ENCODE peak calls at places on chromosomes 11 and 22, in four cellular contexts. I, H, K and B are unnamed samples.
A peak's percentile ranks its signal among the peaks of the same experiment; 100 is the strongest.

GRCh38 chr11:20840341-20840740 is 171.0 kb downstream of the NELL1 start:
- DNase-seq in I (no peak), H (no peak), K (no peak), B (no peak)

GRCh38 chr22:49112176-49112575 is 715.5 kb downstream of the BRD1 start:
- DNase-seq in I (no peak), H (no peak), K (no peak), B (no peak)

GRCh38 chr11:40338739-40339138 is 1120.7 kb downstream of the LRRC4C start:
- DNase-seq in I (no peak), H (no peak), K (no peak), B (no peak)

GRCh38 chr22:17201285-17201945 is 17.8 kb downstream of the ADA2 start:
- DNase-seq in I (no peak), H (no peak), K (no peak), B (no peak)

GRCh38 chr11:92123540-92123939 is 101.1 kb upstream of the FAT3 start:
- DNase-seq in I (no peak), H (no peak), K (no peak), B (no peak)

GRCh38 chr11:45468265-45468856 is 182.2 kb upstream of the SYT13 start:
- DNase-seq in I (no peak), H (no peak), K (no peak), B (no peak)

GRCh38 chr11:11552688-11553087 is 69.1 kb downstream of the GALNT18 start:
- DNase-seq in I (no peak), H (no peak), K (no peak), B (no peak)

GRCh38 chr11:16280256-16280682 is 76.1 kb downstream of the SOX6 start:
- DNase-seq in I (no peak), H (no peak), K (peak; percentile 21), B (no peak)

GRCh38 chr11:12418019-12418611 is 40.7 kb downstream of the PARVA start:
- DNase-seq in I (no peak), H (no peak), K (no peak), B (no peak)

GRCh38 chr11:115471367-115471766 is 32.8 kb downstream of the CADM1 start:
- DNase-seq in I (no peak), H (no peak), K (no peak), B (no peak)

GRCh38 chr22:50059185-50059880 is 1.2 kb upstream of the TTLL8 start:
- DNase-seq in I (no peak), H (no peak), K (no peak), B (no peak)

GRCh38 chr11:128365044-128365443 is 222.3 kb downstream of the ETS1 start:
- DNase-seq in I (no peak), H (no peak), K (no peak), B (no peak)

GRCh38 chr11:45264839-45265515 is 21.2 kb downstream of the SYT13 start:
- DNase-seq in I (no peak), H (no peak), K (no peak), B (no peak)

GRCh38 chr11:534197-534591 is 1.2 kb downstream of the HRAS start:
- DNase-seq in I (no peak), H (no peak), K (no peak), B (no peak)

GRCh38 chr11:8381871-8382396 is 118.3 kb upstream of the LMO1 start:
- DNase-seq in I (no peak), H (no peak), K (no peak), B (no peak)

GRCh38 chr11:70521475-70522260 is 123.3 kb downstream of the CTTN start:
- DNase-seq in I (no peak), H (no peak), K (no peak), B (peak; percentile 2)

GRCh38 chr22:46491936-46492335 is 45.5 kb downstream of the CELSR1 start:
- DNase-seq in I (no peak), H (no peak), K (no peak), B (no peak)

GRCh38 chr11:29527391-29527936 is 489.4 kb downstream of the KCNA4 start:
- DNase-seq in I (no peak), H (no peak), K (no peak), B (no peak)

GRCh38 chr11:1020211-1020905 is 16.2 kb downstream of the MUC6 start:
- DNase-seq in I (peak; percentile 16), H (no peak), K (no peak), B (no peak)

GRCh38 chr11:120339394-120339890 is 3.2 kb downstream of the ARHGEF12 start:
- DNase-seq in I (no peak), H (peak; percentile 70), K (no peak), B (no peak)

GRCh38 chr22:25077964-25078363 is 121.7 kb upstream of the CRYBB3 start:
- DNase-seq in I (no peak), H (no peak), K (no peak), B (no peak)

GRCh38 chr11:32448232-32448631 is 12.9 kb upstream of the WT1 start:
- DNase-seq in I (no peak), H (no peak), K (no peak), B (no peak)

GRCh38 chr11:102177974-102178631 is 67.9 kb downstream of the YAP1 start:
- DNase-seq in I (no peak), H (no peak), K (no peak), B (no peak)

GRCh38 chr11:79098096-79098495 is 342.7 kb downstream of the TENM4 start:
- DNase-seq in I (no peak), H (no peak), K (no peak), B (no peak)

GRCh38 chr11:112793416-112793815 is 167.8 kb upstream of the NCAM1 start:
- DNase-seq in I (no peak), H (no peak), K (no peak), B (no peak)

GRCh38 chr11:71263391-71263790 is 11.0 kb upstream of the SHANK2 start:
- DNase-seq in I (no peak), H (no peak), K (no peak), B (no peak)

GRCh38 chr11:106625566-106625965 is 392.7 kb downstream of the GUCY1A2 start:
- DNase-seq in I (no peak), H (no peak), K (no peak), B (no peak)

GRCh38 chr22:40671369-40671768 is 7.9 kb upstream of the MCHR1 start:
- DNase-seq in I (no peak), H (no peak), K (no peak), B (no peak)

GRCh38 chr11:112734207-112734606 is 227.0 kb upstream of the NCAM1 start:
- DNase-seq in I (no peak), H (no peak), K (no peak), B (peak; percentile 13)

GRCh38 chr11:55474321-55474720 is 79.9 kb upstream of the OR4C15 start:
- DNase-seq in I (no peak), H (no peak), K (no peak), B (no peak)
- H3K4me3 ChIP-seq in I (no peak overlapping the region), H (no peak overlapping the region), K (no peak overlapping the region), B (no peak overlapping the region)

DNA sequence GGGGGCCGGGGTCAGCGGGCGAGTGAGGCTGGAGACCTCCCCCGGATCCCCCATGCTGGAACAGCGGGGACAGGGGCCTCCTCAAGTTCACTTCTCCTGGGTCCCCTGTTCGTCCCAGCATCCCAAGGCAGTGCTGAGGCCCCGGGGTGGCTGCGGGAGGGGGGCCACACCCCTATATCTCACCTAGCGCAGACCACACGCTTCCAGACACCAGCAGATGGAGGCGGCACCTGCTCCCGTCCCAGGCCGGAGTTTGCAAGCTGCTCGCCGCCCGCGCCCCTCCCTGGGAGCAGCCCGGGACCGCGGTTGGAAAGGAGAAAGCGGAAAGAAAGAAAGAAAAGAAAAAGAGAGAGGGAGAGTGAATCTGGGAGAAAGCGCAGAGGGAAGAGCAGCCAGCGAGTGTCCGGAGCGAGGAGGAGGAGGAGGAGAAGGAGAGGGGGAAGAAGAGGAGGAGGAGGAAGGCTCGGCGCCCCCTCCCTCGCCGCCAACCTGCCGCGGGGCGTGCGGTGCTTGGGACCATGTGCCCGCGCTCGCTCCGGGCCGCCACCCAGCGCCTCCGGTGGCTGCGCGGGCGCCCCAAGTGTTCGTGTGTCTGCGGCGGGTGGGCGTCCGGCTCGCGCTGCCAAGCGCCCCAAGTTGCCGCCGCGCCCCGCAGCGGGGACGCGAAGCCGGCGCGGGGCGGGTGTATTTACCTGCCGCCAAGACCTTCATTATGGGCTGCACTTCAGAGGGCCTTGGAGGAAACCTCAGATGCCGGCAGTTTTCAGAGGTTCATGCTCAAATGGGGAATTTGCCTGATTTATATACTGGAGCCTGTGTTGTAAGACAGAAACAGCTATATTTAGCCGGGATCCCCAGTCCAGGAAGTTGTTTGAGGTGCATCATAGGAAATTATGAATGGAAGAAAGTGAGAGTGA is at the start of gene LIF:
- DNase-seq in I (peak; percentile 53), H (no peak), K (no peak), B (no peak)
- H3K4me3 ChIP-seq in I (peak within 1 kb of the TSS; percentile 59), H (peak within 1 kb of the TSS; percentile 48), K (peak within 1 kb of the TSS; percentile 54), B (peak within 1 kb of the TSS; percentile 42)

GRCh38 chr11:18066626-18067025 is 20.6 kb upstream of the TPH1 start:
- DNase-seq in I (no peak), H (no peak), K (no peak), B (no peak)

GRCh38 chr11:18065572-18065971 is 19.5 kb upstream of the TPH1 start:
- DNase-seq in I (no peak), H (no peak), K (no peak), B (no peak)

GRCh38 chr11:18063131-18063530 is 17.1 kb upstream of the TPH1 start:
- DNase-seq in I (no peak), H (no peak), K (no peak), B (no peak)

GRCh38 chr11:18064035-18064434 is 18.0 kb upstream of the TPH1 start:
- DNase-seq in I (no peak), H (no peak), K (no peak), B (no peak)

DNA sequence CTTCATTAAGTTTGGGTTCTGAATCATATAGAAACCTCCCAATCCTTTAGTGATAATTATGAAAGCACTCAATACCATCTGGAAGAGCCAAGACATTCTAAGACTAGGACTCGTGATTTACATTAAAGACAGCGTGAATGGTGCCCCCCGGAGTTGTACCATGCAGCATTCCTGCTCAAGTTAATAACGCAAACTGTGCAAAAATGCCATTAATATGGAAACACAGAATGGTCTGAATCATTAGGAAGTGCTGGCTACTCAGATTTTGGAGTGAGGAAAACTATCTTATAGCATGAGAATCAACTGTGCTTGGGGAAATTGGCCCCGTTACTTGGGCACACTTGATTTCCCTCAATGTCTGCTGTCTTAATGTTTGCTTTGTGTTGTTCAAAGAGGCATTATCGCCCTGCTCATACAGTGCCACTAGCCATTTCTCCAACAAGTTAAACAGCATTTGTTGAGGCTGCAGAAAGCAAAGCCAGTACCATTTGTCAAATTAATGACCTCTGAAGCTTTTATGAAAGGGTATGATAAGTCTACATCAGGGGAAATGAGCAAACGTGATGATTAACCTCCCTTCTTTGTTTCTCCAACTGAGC is 18.5 kb upstream of the TPH1 start:
- DNase-seq in I (no peak), H (no peak), K (no peak), B (no peak)
- H3K4me3 ChIP-seq in I (no peak overlapping the region), H (no peak overlapping the region), K (no peak overlapping the region), B (no peak overlapping the region)

GRCh38 chr11:43366597-43367121 is 7.9 kb downstream of the TTC17 start:
- DNase-seq in I (no peak), H (no peak), K (no peak), B (no peak)

DNA sequence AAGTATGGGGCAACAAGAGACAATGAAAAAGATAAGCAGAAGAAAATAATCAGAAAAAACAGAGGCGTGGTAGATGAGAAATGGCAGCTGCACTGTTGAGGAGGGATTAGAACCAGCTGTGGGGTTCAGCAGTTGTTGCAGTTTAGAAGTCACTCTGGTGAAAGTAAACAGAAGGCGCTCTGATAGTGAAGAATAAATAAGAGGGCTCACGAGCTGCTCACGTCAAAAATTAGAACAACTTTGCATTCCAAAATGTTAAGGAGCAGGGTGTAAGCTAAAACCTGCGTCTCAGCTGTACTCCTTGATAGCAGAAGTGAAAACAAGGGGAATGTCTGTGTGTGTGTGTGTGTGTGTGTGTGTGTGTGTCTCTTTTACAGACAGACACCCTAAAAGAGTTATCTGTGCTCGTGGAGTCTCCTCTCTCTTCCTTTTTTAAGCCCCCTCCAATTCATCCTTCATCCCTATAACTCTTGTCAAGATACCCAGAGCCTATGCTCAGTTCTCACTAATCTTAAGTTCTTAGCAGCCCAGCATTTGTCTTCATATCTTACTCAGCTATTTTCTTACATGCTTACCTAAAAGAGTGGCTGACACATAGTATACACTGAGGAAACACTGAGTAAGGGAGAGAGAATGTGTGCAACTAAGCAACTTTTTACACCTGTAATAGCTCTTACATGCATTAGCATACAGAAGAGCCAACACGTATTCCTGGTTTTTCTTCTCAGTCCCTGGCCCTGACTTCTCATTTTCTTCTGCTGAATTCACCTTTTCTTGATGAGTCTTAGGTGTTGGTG is 8.9 kb downstream of the TTC17 start:
- DNase-seq in I (no peak), H (no peak), K (no peak), B (no peak)
- H3K4me3 ChIP-seq in I (no peak overlapping the region), H (no peak overlapping the region), K (no peak overlapping the region), B (no peak overlapping the region)